ENCODE peak calls at places on chromosomes 5 and 9, in nine cellular contexts. J is brain microvascular endothelial cell; F is H7; Q is right cardiac atrium; X is NCI-H1417; O is A673; I is RPMI7951; B is amniotic epithelial cell; L is activated CD4-positive, CD25-positive, alpha-beta regulatory T cell. V is an unnamed sample.

GRCh38 chr5:114360816-114361723 is 800 bp upstream of the KCNN2 start:
- DNase-seq in X (peak), O (peak), F (peak), B (peak), Q (peak), J (no peak), L (no peak), I (no peak), V (peak)

GRCh38 chr9:70478963-70479641 is 64.6 kb upstream of the KLF9 start:
- DNase-seq in O (no peak), B (peak), J (no peak), L (no peak), I (no peak), Q (no peak), F (no peak), X (no peak), V (no peak)

GRCh38 chr9:87405677-87406544 is 91.8 kb upstream of the DAPK1 start:
- DNase-seq in L (no peak), B (peak), O (peak), I (no peak), J (no peak), Q (peak), X (no peak), F (no peak), V (no peak)

GRCh38 chr9:79809931-79810330 is 238.2 kb downstream of the TLE4 start:
- DNase-seq in F (no peak), I (peak), B (peak), L (no peak), O (no peak), Q (no peak), J (peak), X (no peak), V (no peak)

GRCh38 chr5:159855476-159856157 is 60.7 kb upstream of the ADRA1B start:
- DNase-seq in X (no peak), J (no peak), I (peak), Q (peak), O (no peak), F (no peak), B (peak), L (no peak), V (no peak)

GRCh38 chr9:108057421-108058136 is 568.0 kb upstream of the KLF4 start:
- DNase-seq in X (no peak), Q (no peak), F (no peak), J (peak), O (no peak), L (no peak), I (peak), B (peak), V (no peak)

GRCh38 chr5:111747336-111747735 is 9.7 kb downstream of the NREP start:
- DNase-seq in X (no peak), J (no peak), L (no peak), B (no peak), O (no peak), Q (no peak), F (no peak), I (peak), V (no peak)

GRCh38 chr9:110997847-110998246 is 40.4 kb downstream of the LPAR1 start:
- DNase-seq in B (no peak), O (no peak), L (no peak), Q (no peak), X (no peak), F (no peak), I (peak), J (no peak), V (no peak)

GRCh38 chr9:88418025-88418424 is 29.8 kb downstream of the SPIN1 start:
- DNase-seq in I (no peak), L (no peak), X (no peak), O (no peak), B (no peak), Q (no peak), J (no peak), F (no peak), V (no peak)

GRCh38 chr9:113216406-113216805 is 4.7 kb downstream of the FKBP15 start:
- DNase-seq in X (no peak), B (peak), I (no peak), J (no peak), O (no peak), L (no peak), Q (no peak), F (no peak), V (no peak)

GRCh38 chr5:111810087-111810486 is 53.1 kb upstream of the NREP start:
- DNase-seq in I (no peak), Q (no peak), F (no peak), O (no peak), B (no peak), L (no peak), X (no peak), J (no peak), V (no peak)

GRCh38 chr5:2317540-2317939 is 433.9 kb downstream of the IRX2 start:
- DNase-seq in F (no peak), Q (no peak), X (no peak), J (no peak), B (no peak), L (no peak), O (no peak), I (no peak), V (no peak)

GRCh38 chr5:79694652-79695051 is 5.0 kb downstream of the CMYA5 start:
- DNase-seq in X (peak), L (no peak), F (no peak), B (peak), O (no peak), J (peak), Q (no peak), I (no peak), V (no peak)

GRCh38 chr5:37197340-37198050 is 51.7 kb downstream of the CPLANE1 start:
- DNase-seq in O (no peak), L (no peak), J (no peak), X (no peak), I (peak), F (no peak), Q (no peak), B (no peak), V (no peak)

GRCh38 chr9:107243757-107244156 is 39.3 kb upstream of the RAD23B start:
- DNase-seq in O (no peak), L (no peak), J (peak), F (no peak), I (peak), Q (no peak), X (no peak), B (peak), V (no peak)

GRCh38 chr5:1515921-1516571 is 7.7 kb downstream of the LPCAT1 start:
- DNase-seq in L (no peak), O (no peak), B (peak), X (no peak), Q (peak), J (no peak), F (peak), I (no peak), V (no peak)

GRCh38 chr9:123440256-123440655 is 84.3 kb downstream of the CRB2 start:
- DNase-seq in J (no peak), F (no peak), Q (no peak), I (no peak), O (no peak), B (no peak), L (no peak), X (no peak), V (no peak)

GRCh38 chr9:83537331-83538171 is 650 bp downstream of the FRMD3 start:
- DNase-seq in F (peak), X (no peak), B (no peak), L (no peak), O (no peak), Q (no peak), I (no peak), J (no peak), V (no peak)

GRCh38 chr5:104015765-104016164 is 453.2 kb upstream of the NUDT12 start:
- DNase-seq in L (no peak), F (no peak), J (no peak), O (no peak), B (no peak), I (no peak), Q (no peak), X (no peak), V (no peak)

GRCh38 chr5:120396186-120396585 is 67.9 kb upstream of the PRR16 start:
- DNase-seq in F (no peak), I (peak), O (peak), J (no peak), Q (no peak), X (no peak), B (peak), L (no peak), V (no peak)

GRCh38 chr9:37947987-37948386 is 44.1 kb upstream of the SLC25A51 start:
- DNase-seq in F (no peak), J (no peak), L (no peak), B (no peak), I (peak), O (no peak), Q (peak), X (no peak), V (no peak)

GRCh38 chr9:80028501-80028900 is 456.7 kb downstream of the TLE4 start:
- DNase-seq in B (peak), L (no peak), Q (no peak), O (no peak), X (no peak), I (no peak), J (no peak), F (no peak), V (no peak)

GRCh38 chr5:34903260-34903659 is 12.0 kb downstream of the RAD1 start:
- DNase-seq in F (no peak), J (no peak), I (no peak), L (no peak), B (no peak), O (no peak), X (no peak), Q (no peak), V (no peak)

GRCh38 chr5:173242079-173242478 is 7.1 kb upstream of the NKX2-5 start:
- DNase-seq in I (no peak), Q (no peak), X (no peak), F (peak), B (no peak), O (no peak), J (no peak), L (no peak), V (no peak)

GRCh38 chr9:78212868-78213267 is 23.0 kb upstream of the CEP78 start:
- DNase-seq in B (no peak), O (no peak), L (no peak), J (no peak), Q (no peak), I (no peak), X (no peak), F (no peak), V (no peak)

GRCh38 chr9:88949425-88949824 is 41.8 kb upstream of the S1PR3 start:
- DNase-seq in L (no peak), O (peak), B (peak), I (peak), X (peak), Q (peak), F (no peak), J (peak), V (peak)

GRCh38 chr5:54259090-54259489 is 51.3 kb downstream of the ARL15 start:
- DNase-seq in L (no peak), I (peak), F (no peak), J (peak), B (peak), X (no peak), O (no peak), Q (no peak), V (no peak)

GRCh38 chr9:123507992-123508391 is 152.0 kb downstream of the CRB2 start:
- DNase-seq in X (no peak), L (no peak), J (no peak), F (no peak), Q (no peak), O (peak), B (no peak), I (peak), V (no peak)

GRCh38 chr5:1831677-1832313 is 30.6 kb downstream of the NDUFS6 start:
- DNase-seq in I (no peak), X (no peak), Q (no peak), B (no peak), L (no peak), J (no peak), O (no peak), F (peak), V (no peak)

GRCh38 chr5:91556-92263 is at the start of gene PLEKHG4B:
- DNase-seq in I (peak), X (peak), Q (peak), J (no peak), L (no peak), O (peak), F (peak), B (no peak), V (peak)

GRCh38 chr5:68149189-68149588 is 66.4 kb upstream of the PIK3R1 start:
- DNase-seq in L (no peak), B (peak), Q (no peak), J (peak), O (no peak), F (no peak), X (no peak), I (peak), V (no peak)

GRCh38 chr9:92709240-92709639 is 39.3 kb upstream of the IPPK start:
- DNase-seq in X (no peak), I (no peak), B (peak), J (no peak), L (no peak), Q (no peak), O (no peak), F (no peak), V (no peak)

GRCh38 chr5:10633271-10634049 is 69.6 kb downstream of the ANKRD33B start:
- DNase-seq in L (peak), O (no peak), B (no peak), Q (no peak), J (no peak), I (no peak), X (no peak), F (no peak), V (no peak)

GRCh38 chr9:35570709-35571108 is 34.4 kb upstream of the TESK1 start:
- DNase-seq in F (no peak), X (no peak), J (no peak), O (no peak), B (no peak), I (no peak), Q (no peak), L (no peak), V (no peak)

GRCh38 chr5:32711693-32712462 is 757 bp downstream of the NPR3 start:
- DNase-seq in L (no peak), X (no peak), J (peak), I (peak), O (no peak), F (peak), B (peak), Q (peak), V (no peak)

GRCh38 chr9:21695874-21696341 is 106.5 kb upstream of the MTAP start:
- DNase-seq in B (no peak), X (no peak), F (no peak), O (no peak), I (no peak), L (no peak), Q (no peak), J (no peak), V (no peak)

GRCh38 chr5:100841358-100842076 is 61.6 kb downstream of the ST8SIA4 start:
- DNase-seq in F (no peak), I (no peak), X (no peak), J (peak), O (peak), L (no peak), Q (no peak), B (no peak), V (no peak)

V was measured in NCI-H1105.